ENCODE peak calls at places on chromosomes 5 and 9, in seven cellular contexts. H is fibroblast of the aortic adventitia; K is memory B cell; Y is NCI-H1092 treated with DMSO at 0.1 percent for 48 hours; O is stimulated activated naive CD8-positive, alpha-beta T cell treated with anti-CD3 and anti-CD28 coated beads, Interleukin-15, amount 100 ng/mL, for 72 hours; G is foreskin fibroblast; I is B cell. V is an unnamed sample.

GRCh38 chr9:93053781-93054331 is 4.6 kb upstream of the SUSD3 start:
- DNase-seq in H (no peak), K (no peak), Y (no peak), O (no peak), G (no peak), I (no peak), V (no peak)

GRCh38 chr9:13131991-13132390 is 147.5 kb downstream of the MPDZ start:
- DNase-seq in H (no peak), K (no peak), Y (no peak), O (no peak), G (no peak), I (no peak), V (no peak)

GRCh38 chr5:69335341-69335975 is 2.9 kb upstream of the CCDC125 start:
- DNase-seq in H (no peak), K (no peak), Y (no peak), O (no peak), G (peak; percentile 65), I (no peak), V (no peak)

GRCh38 chr9:131590907-131591844 is 45.9 kb downstream of the PRRT1B start:
- DNase-seq in H (peak; percentile 75), K (peak; percentile 65), Y (peak; percentile 47), O (peak; percentile 81), G (peak; percentile 89), I (peak; percentile 81), V (peak; percentile 81)

GRCh38 chr9:1747568-1747967 is 267.6 kb upstream of the SMARCA2 start:
- DNase-seq in H (no peak), K (no peak), Y (no peak), O (no peak), G (no peak), I (no peak), V (no peak)

GRCh38 chr5:124330595-124330994 is 415.8 kb downstream of the ZNF608 start:
- DNase-seq in H (peak; percentile 45), K (no peak), Y (no peak), O (no peak), G (peak; percentile 54), I (no peak), V (no peak)

GRCh38 chr5:150781706-150782614 is 3.4 kb downstream of the SMIM3 start:
- DNase-seq in H (peak; percentile 99), K (no peak), Y (no peak), O (no peak), G (peak; percentile 95), I (no peak), V (no peak)

GRCh38 chr9:113599647-113600476 is 136.3 kb downstream of the RGS3 start:
- DNase-seq in H (peak; percentile 74), K (no peak), Y (no peak), O (no peak), G (peak; percentile 96), I (no peak), V (no peak)

GRCh38 chr5:132437604-132438275 is 52.8 kb downstream of the IRF1 start:
- DNase-seq in H (peak; percentile 85), K (no peak), Y (no peak), O (peak; percentile 57), G (peak; percentile 91), I (peak; percentile 70), V (no peak)

GRCh38 chr5:36491860-36492259 is 114.5 kb upstream of the SLC1A3 start:
- DNase-seq in H (no peak), K (no peak), Y (no peak), O (no peak), G (no peak), I (no peak), V (no peak)

GRCh38 chr5:72427488-72428437 is 79.4 kb downstream of the ZNF366 start:
- DNase-seq in H (peak; percentile 63), K (no peak), Y (no peak), O (no peak), G (peak; percentile 69), I (no peak), V (no peak)

GRCh38 chr5:10393491-10393890 is 40.0 kb downstream of the MARCHF6 start:
- DNase-seq in H (peak; percentile 71), K (no peak), Y (no peak), O (no peak), G (peak; percentile 37), I (no peak), V (no peak)

GRCh38 chr9:71737455-71737854 is 30.9 kb downstream of the CEMIP2 start:
- DNase-seq in H (peak; percentile 31), K (no peak), Y (no peak), O (no peak), G (peak; percentile 41), I (no peak), V (no peak)

GRCh38 chr5:139669681-139670368 is 21.7 kb downstream of the CXXC5 start:
- DNase-seq in H (no peak), K (peak; percentile 67), Y (no peak), O (peak; percentile 28), G (no peak), I (peak; percentile 85), V (peak; percentile 70)

GRCh38 chr9:115035872-115036612 is 81.9 kb downstream of the TNC start:
- DNase-seq in H (peak; percentile 93), K (no peak), Y (no peak), O (peak; percentile 88), G (peak; percentile 84), I (no peak), V (peak; percentile 29)

GRCh38 chr5:59198365-59198764 is 615.5 kb downstream of the RAB3C start:
- DNase-seq in H (no peak), K (no peak), Y (no peak), O (no peak), G (no peak), I (no peak), V (no peak)

GRCh38 chr5:82313016-82313415 is 34.9 kb upstream of the RPS23 start:
- DNase-seq in H (no peak), K (no peak), Y (no peak), O (no peak), G (no peak), I (no peak), V (no peak)

GRCh38 chr5:59732806-59733205 is 160.7 kb downstream of the PDE4D start:
- DNase-seq in H (no peak), K (no peak), Y (no peak), O (no peak), G (peak; percentile 41), I (no peak), V (no peak)

GRCh38 chr9:17824191-17824926 is 245.5 kb downstream of the SH3GL2 start:
- DNase-seq in H (peak; percentile 63), K (no peak), Y (no peak), O (no peak), G (no peak), I (no peak), V (no peak)

GRCh38 chr5:132525299-132525724 is 18.0 kb downstream of the IL5 start:
- DNase-seq in H (no peak), K (no peak), Y (no peak), O (peak; percentile 27), G (no peak), I (peak; percentile 32), V (no peak)

GRCh38 chr5:170330568-170331054 is 33.0 kb upstream of the LCP2 start:
- DNase-seq in H (no peak), K (no peak), Y (no peak), O (peak; percentile 45), G (no peak), I (no peak), V (no peak)

GRCh38 chr9:34047864-34048729 is 590 bp downstream of the UBAP2 start:
- DNase-seq in H (no peak), K (no peak), Y (peak; percentile 78), O (peak; percentile 62), G (peak; percentile 38), I (peak; percentile 52), V (peak; percentile 45)

GRCh38 chr5:16849821-16850220 is 86.3 kb downstream of the MYO10 start:
- DNase-seq in H (no peak), K (no peak), Y (no peak), O (no peak), G (no peak), I (no peak), V (no peak)

GRCh38 chr9:75229605-75230332 is 141.5 kb downstream of the OSTF1 start:
- DNase-seq in H (peak; percentile 41), K (no peak), Y (no peak), O (no peak), G (no peak), I (no peak), V (no peak)

GRCh38 chr5:110268283-110268682 is 458.2 kb downstream of the TMEM232 start:
- DNase-seq in H (no peak), K (no peak), Y (no peak), O (no peak), G (no peak), I (no peak), V (no peak)

GRCh38 chr5:149930754-149931574 is 13.6 kb downstream of the PDE6A start:
- DNase-seq in H (no peak), K (no peak), Y (no peak), O (no peak), G (no peak), I (no peak), V (no peak)

GRCh38 chr5:58929726-58930125 is 346.9 kb downstream of the RAB3C start:
- DNase-seq in H (no peak), K (no peak), Y (no peak), O (no peak), G (peak; percentile 15), I (no peak), V (no peak)

GRCh38 chr5:179343902-179344300 is 1.4 kb downstream of the ADAMTS2 start:
- DNase-seq in H (peak; percentile 44), K (no peak), Y (peak; percentile 7), O (peak; percentile 19), G (peak; percentile 88), I (no peak), V (no peak)

GRCh38 chr5:8864053-8864452 is 681.8 kb downstream of the SEMA5A start:
- DNase-seq in H (peak; percentile 9), K (no peak), Y (no peak), O (no peak), G (peak; percentile 27), I (no peak), V (no peak)

GRCh38 chr9:127847833-127848755 is 6.4 kb downstream of the ENG start:
- DNase-seq in H (no peak), K (no peak), Y (no peak), O (no peak), G (no peak), I (no peak), V (no peak)